ENCODE peak calls at places on chromosomes 7 and 10, in four cellular contexts. U, Z, N and V are unnamed samples.

GRCh38 chr10:27157150-27157549 is 2.0 kb downstream of the MASTL start:
- DNase-seq in U (no peak), N (no peak), Z (no peak), V (no peak)

GRCh38 chr10:123270221-123270620 is 116.0 kb downstream of the BUB3 start:
- DNase-seq in Z (no peak), N (no peak), U (no peak), V (no peak)

GRCh38 chr10:98253499-98253898 is 14.5 kb downstream of the LOXL4 start:
- DNase-seq in Z (no peak), N (no peak), U (no peak), V (no peak)

GRCh38 chr7:150641854-150642253 is 9.7 kb upstream of the GIMAP6 start:
- DNase-seq in U (no peak), N (no peak), Z (no peak), V (no peak)

GRCh38 chr7:91164531-91164930 is 99.7 kb upstream of the FZD1 start:
- DNase-seq in Z (no peak), N (no peak), U (no peak), V (no peak)

GRCh38 chr7:120987280-120987679 is 1.2 kb upstream of the CPED1 start:
- DNase-seq in N (peak; percentile 61), Z (no peak), U (no peak), V (no peak)

GRCh38 chr7:99525713-99526440 is 21.4 kb downstream of the ZKSCAN5 start:
- DNase-seq in U (no peak), N (no peak), Z (no peak), V (peak; percentile 23)

GRCh38 chr10:3123571-3124411 is 48.8 kb downstream of the PITRM1 start:
- DNase-seq in Z (no peak), U (no peak), N (no peak), V (no peak)

GRCh38 chr7:134828361-134828760 is 48.9 kb downstream of the CALD1 start:
- DNase-seq in N (no peak), Z (no peak), U (no peak), V (no peak)

GRCh38 chr7:13981070-13981469 is 8.4 kb downstream of the ETV1 start:
- DNase-seq in Z (no peak), N (peak; percentile 77), U (peak; percentile 44), V (peak; percentile 45)

GRCh38 chr7:47991741-47992311 is 12.4 kb upstream of the HUS1 start:
- DNase-seq in N (peak; percentile 37), U (peak; percentile 59), Z (peak; percentile 69), V (peak; percentile 57)
- TF ChIP-seq CTCF in N (peak; percentile 50), U (peak; percentile 51), Z (peak; percentile 73), V (peak; percentile 57)

GRCh38 chr7:41567350-41568114 is 135.4 kb downstream of the INHBA start:
- DNase-seq in Z (no peak), N (no peak), U (no peak), V (peak; percentile 68)
- TF ChIP-seq GABPA in Z (no peak), N (no peak), U (no peak), V (no peak)

GRCh38 chr7:131511774-131512535 is 44.5 kb downstream of the PODXL start:
- DNase-seq in N (no peak), U (no peak), Z (no peak), V (no peak)

GRCh38 chr7:131517218-131517923 is 39.1 kb downstream of the PODXL start:
- DNase-seq in Z (no peak), N (no peak), U (no peak), V (peak; percentile 11)

GRCh38 chr7:131509781-131510180 is 46.6 kb downstream of the PODXL start:
- DNase-seq in Z (no peak), U (no peak), N (no peak), V (no peak)

GRCh38 chr7:131511071-131511470 is 45.4 kb downstream of the PODXL start:
- DNase-seq in N (no peak), Z (no peak), U (no peak), V (no peak)

GRCh38 chr7:131513245-131514061 is 43.0 kb downstream of the PODXL start:
- DNase-seq in N (peak; percentile 95), Z (peak; percentile 74), U (peak; percentile 92), V (peak; percentile 75)
- TF ChIP-seq POLR2AphosphoS5 in N (no peak), Z (peak; percentile 92), U (no peak), V (no peak)

DNA sequence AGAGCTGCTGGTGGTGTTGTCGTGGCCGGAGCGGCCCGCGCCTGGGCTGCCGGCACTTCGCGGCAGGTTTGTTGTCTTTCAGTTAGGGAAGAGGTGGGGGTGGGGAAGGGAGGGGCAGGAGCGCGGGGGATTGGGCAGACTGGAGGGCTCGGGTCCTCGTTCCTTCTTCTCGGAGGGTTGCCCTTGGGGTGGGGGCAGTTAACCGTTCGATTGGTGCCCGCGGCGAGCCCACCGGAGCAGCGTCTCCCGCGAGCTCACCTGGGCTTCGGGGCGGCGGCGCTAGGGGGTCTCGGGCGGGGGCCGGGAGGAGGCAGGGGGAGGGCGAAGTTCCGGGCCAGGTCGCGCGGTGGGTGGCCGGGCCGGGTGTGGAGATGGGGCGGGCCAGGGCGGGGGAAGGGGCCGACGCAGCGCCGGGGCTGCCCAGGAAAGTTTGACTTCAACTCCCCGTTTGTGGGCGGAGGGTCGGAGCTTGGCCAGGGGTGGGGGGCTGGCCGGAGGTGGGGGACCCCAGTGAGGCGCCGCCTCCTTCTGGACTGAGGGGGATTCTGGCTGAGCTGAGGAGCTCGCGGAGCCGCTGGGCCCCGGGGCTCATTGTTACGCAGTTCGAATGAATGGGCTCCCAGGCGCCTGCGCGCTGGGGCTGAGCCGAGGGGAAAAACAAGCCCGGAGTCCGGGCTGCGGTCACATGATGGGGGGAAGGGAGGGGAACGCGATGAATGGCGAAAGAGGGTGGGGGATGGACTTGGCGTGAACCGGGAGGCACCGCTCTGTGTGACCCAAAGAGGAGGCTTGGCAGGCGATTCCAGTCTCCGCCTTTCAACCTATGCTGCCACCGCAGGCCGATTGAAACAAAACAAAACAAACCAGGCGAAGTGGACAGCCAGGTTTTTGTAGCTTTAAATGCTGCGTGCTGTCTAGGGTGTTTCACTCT is 582 bp downstream of the HBP1 start:
- DNase-seq in Z (peak; percentile 90), N (peak; percentile 93), U (peak; percentile 94), V (peak; percentile 92)
- TF ChIP-seq CTCF in Z (peak; percentile 0), N (peak; percentile 32), U (no peak), V (no peak)

DNA sequence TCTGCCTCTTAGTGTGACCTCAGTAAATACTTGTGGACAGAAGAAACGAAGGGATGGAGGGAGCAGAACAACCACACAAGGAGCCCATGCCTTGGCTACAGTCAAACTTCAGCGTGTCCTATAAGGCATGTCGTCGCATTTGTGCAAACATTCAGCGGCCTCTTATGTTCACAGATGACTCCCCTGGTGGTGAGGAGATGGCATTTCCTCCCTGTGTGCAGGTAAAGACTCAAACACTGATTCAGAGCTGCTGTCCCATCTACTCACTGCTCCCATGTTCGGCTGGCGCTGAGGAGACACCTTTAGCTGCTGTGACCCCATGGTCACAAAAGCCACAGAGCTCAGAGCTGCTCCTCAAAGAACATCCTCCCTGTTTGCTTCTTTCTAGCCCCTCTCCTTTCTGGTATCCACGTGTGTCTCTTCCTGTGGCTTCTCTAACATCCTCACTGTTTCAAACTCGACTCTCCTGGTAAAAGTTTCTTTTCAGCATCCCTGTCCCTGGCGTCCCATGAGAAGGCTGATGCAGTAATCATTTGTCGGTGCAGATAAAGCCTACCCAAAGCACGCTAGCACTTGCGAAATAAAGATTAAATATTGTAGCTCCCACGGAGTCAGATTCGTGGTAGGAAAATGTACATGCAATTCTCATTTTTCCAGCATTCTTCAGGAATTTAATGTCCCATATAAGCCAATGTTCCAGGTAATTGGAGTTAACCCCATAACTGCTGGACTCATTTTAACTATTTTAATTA is 124.9 kb upstream of the NEBL start:
- DNase-seq in U (no peak), N (no peak), Z (no peak), V (no peak)
- TF ChIP-seq GABPA in U (no peak), N (no peak), Z (no peak), V (no peak)

GRCh38 chr7:95589766-95590165 is 6.5 kb downstream of the PDK4 start:
- DNase-seq in Z (no peak), N (no peak), U (no peak), V (no peak)
- TF ChIP-seq POLR2AphosphoS5 in Z (no peak), N (no peak), U (no peak), V (no peak)

DNA sequence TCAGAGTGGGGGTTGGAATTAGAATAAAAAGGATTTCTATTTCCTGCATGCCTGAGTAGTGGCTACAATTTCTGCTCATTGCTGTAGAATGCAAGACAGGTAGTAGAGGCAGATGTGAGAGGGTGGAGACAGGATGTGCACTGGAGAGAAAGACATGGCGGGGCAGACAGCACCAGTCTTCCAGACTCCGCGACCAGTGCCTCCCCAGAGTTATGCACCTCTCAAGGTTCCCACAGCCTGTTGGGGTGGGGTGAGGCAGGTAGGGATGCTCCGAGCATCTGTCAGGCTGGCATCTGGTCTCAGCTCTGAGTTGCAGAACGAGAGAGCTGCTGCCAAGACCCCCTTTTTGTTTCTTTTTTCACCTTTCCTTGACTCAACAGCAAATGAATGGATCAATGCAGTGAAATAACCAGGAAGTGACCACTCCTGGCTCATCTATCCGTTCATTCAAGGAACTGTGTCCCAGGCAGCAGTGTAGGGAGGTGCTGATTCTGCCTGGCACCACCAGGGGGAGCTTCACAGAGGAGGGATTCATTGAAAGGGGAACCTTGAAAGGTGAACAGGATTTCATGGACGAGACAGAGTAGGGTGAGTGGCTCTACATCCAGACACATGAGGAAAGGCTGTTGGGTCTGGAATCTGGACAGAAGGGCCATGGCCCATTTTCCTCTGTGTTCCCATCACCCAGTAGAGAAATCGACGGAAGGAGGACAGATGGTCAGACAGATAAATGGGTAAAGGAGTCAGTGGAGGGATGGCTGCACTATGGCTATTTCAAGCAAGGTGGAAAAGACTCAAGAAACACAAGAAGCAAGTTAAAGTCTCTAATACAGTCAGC is 17.2 kb upstream of the SLC18A3 start:
- DNase-seq in U (peak; percentile 79), N (peak; percentile 75), Z (no peak), V (peak; percentile 72)
- TF ChIP-seq CTCF in U (peak; percentile 95), N (peak; percentile 96), Z (peak; percentile 96), V (peak; percentile 97)

GRCh38 chr10:113115534-113115933 is 165.5 kb downstream of the TCF7L2 start:
- DNase-seq in Z (no peak), N (no peak), U (no peak), V (no peak)
- TF ChIP-seq GABPA in Z (no peak), N (no peak), U (no peak), V (no peak)

GRCh38 chr7:645606-646005 is 80.9 kb upstream of the DNAAF5 start:
- DNase-seq in Z (no peak), N (no peak), U (no peak), V (no peak)

GRCh38 chr7:641966-642365 is 84.5 kb upstream of the DNAAF5 start:
- DNase-seq in Z (no peak), U (no peak), N (no peak), V (no peak)

GRCh38 chr7:646951-647350 is 79.5 kb upstream of the DNAAF5 start:
- DNase-seq in Z (no peak), U (no peak), N (no peak), V (no peak)

GRCh38 chr7:641269-641671 is 85.2 kb upstream of the DNAAF5 start:
- DNase-seq in Z (no peak), U (no peak), N (no peak), V (no peak)

GRCh38 chr7:644381-645305 is 81.9 kb upstream of the DNAAF5 start:
- DNase-seq in Z (no peak), U (no peak), N (no peak), V (no peak)
- TF ChIP-seq POLR2AphosphoS5 in Z (no peak), U (no peak), N (no peak), V (no peak)

GRCh38 chr7:47444376-47445098 is 137.4 kb downstream of the TNS3 start:
- DNase-seq in N (no peak), Z (no peak), U (peak; percentile 49), V (no peak)
- TF ChIP-seq CTCF in N (peak; percentile 44), Z (peak; percentile 39), U (peak; percentile 76), V (peak; percentile 27)